ENCODE peak calls at places on chromosomes 7 and 10, in four cellular contexts. One of them, this sample, is unnamed.

GRCh38 chr7:44769381-44770209 is 20.9 kb downstream of the ZMIZ2 start:
- DNase-seq in T-helper 17 cell: no peak
- DNase-seq in GM03348: peak; percentile 78
- DNase-seq in SHP77: no peak
- DNase-seq in this sample: no peak

GRCh38 chr7:80088705-80089104 is 45.9 kb upstream of the GNAI1 start:
- DNase-seq in GM03348: no peak
- DNase-seq in T-helper 17 cell: no peak
- DNase-seq in SHP77: no peak
- DNase-seq in this sample: no peak

GRCh38 chr10:97024181-97025073 is 161.3 kb downstream of the SLIT1 start:
- DNase-seq in SHP77: no peak
- DNase-seq in T-helper 17 cell: no peak
- DNase-seq in GM03348: peak; percentile 61
- DNase-seq in this sample: no peak

GRCh38 chr7:44367475-44368030 is 42.2 kb upstream of the CAMK2B start:
- DNase-seq in GM03348: no peak
- DNase-seq in SHP77: no peak
- DNase-seq in T-helper 17 cell: no peak
- DNase-seq in this sample: no peak

GRCh38 chr10:121478590-121478989 is 119.7 kb downstream of the FGFR2 start:
- DNase-seq in SHP77: no peak
- DNase-seq in T-helper 17 cell: no peak
- DNase-seq in GM03348: no peak
- DNase-seq in this sample: no peak

GRCh38 chr7:24052572-24053223 is 231.3 kb upstream of the NPY start:
- DNase-seq in T-helper 17 cell: no peak
- DNase-seq in SHP77: peak; percentile 25
- DNase-seq in GM03348: no peak
- DNase-seq in this sample: peak; percentile 60

GRCh38 chr10:131723601-131724530 is 176.9 kb upstream of the PPP2R2D start:
- DNase-seq in T-helper 17 cell: no peak
- DNase-seq in GM03348: no peak
- DNase-seq in SHP77: no peak
- DNase-seq in this sample: no peak

GRCh38 chr7:6244021-6244420 is 28.4 kb downstream of the CYTH3 start:
- DNase-seq in SHP77: no peak
- DNase-seq in T-helper 17 cell: no peak
- DNase-seq in GM03348: no peak
- DNase-seq in this sample: no peak

GRCh38 chr10:10421071-10421470 is 596.6 kb upstream of the CELF2 start:
- DNase-seq in T-helper 17 cell: no peak
- DNase-seq in GM03348: no peak
- DNase-seq in SHP77: no peak
- DNase-seq in this sample: no peak

GRCh38 chr7:132440126-132440525 is 136.1 kb downstream of the PLXNA4 start:
- DNase-seq in GM03348: no peak
- DNase-seq in T-helper 17 cell: no peak
- DNase-seq in SHP77: no peak
- DNase-seq in this sample: no peak

GRCh38 chr10:70267161-70267933 is 16.5 kb downstream of the NPFFR1 start:
- DNase-seq in GM03348: peak; percentile 92
- DNase-seq in SHP77: no peak
- DNase-seq in T-helper 17 cell: no peak
- DNase-seq in this sample: no peak

GRCh38 chr10:132868995-132869394 is 73.4 kb downstream of the CFAP46 start:
- DNase-seq in T-helper 17 cell: no peak
- DNase-seq in GM03348: no peak
- DNase-seq in SHP77: no peak
- DNase-seq in this sample: no peak

GRCh38 chr7:93062599-93062998 is 55.2 kb downstream of the SAMD9 start:
- DNase-seq in GM03348: no peak
- DNase-seq in T-helper 17 cell: no peak
- DNase-seq in SHP77: no peak
- DNase-seq in this sample: no peak

GRCh38 chr7:46214526-46214925 is 293.5 kb upstream of the IGFBP3 start:
- DNase-seq in GM03348: no peak
- DNase-seq in T-helper 17 cell: no peak
- DNase-seq in SHP77: no peak
- DNase-seq in this sample: no peak

GRCh38 chr10:112214335-112214941 is 30.9 kb upstream of the GPAM start:
- DNase-seq in SHP77: no peak
- DNase-seq in GM03348: no peak
- DNase-seq in T-helper 17 cell: no peak
- DNase-seq in this sample: no peak

GRCh38 chr7:116591202-116592040 is 66.6 kb downstream of the CAV1 start:
- DNase-seq in T-helper 17 cell: no peak
- DNase-seq in GM03348: peak; percentile 29
- DNase-seq in SHP77: peak; percentile 12
- DNase-seq in this sample: no peak

GRCh38 chr10:116238036-116238435 is 35.0 kb downstream of the GFRA1 start:
- DNase-seq in GM03348: no peak
- DNase-seq in SHP77: no peak
- DNase-seq in T-helper 17 cell: no peak
- DNase-seq in this sample: no peak

GRCh38 chr7:131265227-131265626 is 62.4 kb upstream of the MKLN1 start:
- DNase-seq in SHP77: no peak
- DNase-seq in T-helper 17 cell: no peak
- DNase-seq in GM03348: no peak
- DNase-seq in this sample: no peak

GRCh38 chr10:5692476-5693358 is 8.1 kb downstream of the TASOR2 start:
- DNase-seq in GM03348: peak; percentile 30
- DNase-seq in T-helper 17 cell: peak; percentile 53
- DNase-seq in SHP77: no peak
- DNase-seq in this sample: no peak

GRCh38 chr7:80661729-80662128 is 23.3 kb downstream of the CD36 start:
- DNase-seq in SHP77: no peak
- DNase-seq in GM03348: no peak
- DNase-seq in T-helper 17 cell: no peak
- DNase-seq in this sample: no peak

GRCh38 chr10:81081887-81082620 is 544.4 kb downstream of the SH2D4B start:
- DNase-seq in SHP77: no peak
- DNase-seq in T-helper 17 cell: no peak
- DNase-seq in GM03348: no peak
- DNase-seq in this sample: no peak

GRCh38 chr10:107614939-107615665 is 450.6 kb upstream of the SORCS1 start:
- DNase-seq in GM03348: no peak
- DNase-seq in T-helper 17 cell: no peak
- DNase-seq in SHP77: no peak
- DNase-seq in this sample: no peak

GRCh38 chr7:129376076-129376777 is 58.0 kb upstream of the STRIP2 start:
- DNase-seq in SHP77: peak; percentile 12
- DNase-seq in T-helper 17 cell: no peak
- DNase-seq in GM03348: peak; percentile 47
- DNase-seq in this sample: no peak

This sample was measured in NCI-H774.